ENCODE peak calls at places on chromosomes 4 and X, in five cellular contexts. B, D, M, P and H are unnamed samples.
A peak's percentile ranks its signal among the peaks of the same experiment; 100 is the strongest.

GRCh38 chr4:62327612-62328297 is 1127.6 kb downstream of the ADGRL3 start:
- DNase-seq in D (no peak), P (no peak), B (no peak), M (no peak), H (no peak)

GRCh38 chr4:76108467-76109181 is 34.1 kb downstream of the ART3 start:
- DNase-seq in P (peak; percentile 46), D (no peak), M (no peak), B (no peak), H (peak; percentile 14)

GRCh38 chr4:185242749-185243533 is 33.5 kb downstream of the SNX25 start:
- DNase-seq in D (no peak), M (no peak), B (no peak), P (no peak), H (no peak)

GRCh38 chr4:140756292-140757219 is at the start of gene TBC1D9:
- DNase-seq in D (peak; percentile 90), B (no peak), M (peak; percentile 79), P (peak; percentile 97), H (peak; percentile 90)

GRCh38 chrX:73214366-73215094 is at the start of gene NAP1L2:
- DNase-seq in M (no peak), P (peak; percentile 61), B (peak; percentile 48), D (no peak), H (peak; percentile 26)

GRCh38 chr4:6555519-6555918 is 19.5 kb upstream of the MAN2B2 start:
- DNase-seq in D (no peak), P (no peak), M (no peak), B (no peak), H (no peak)

GRCh38 chrX:133923113-133923512 is 62.3 kb downstream of the GPC3 start:
- DNase-seq in B (peak; percentile 37), P (no peak), D (no peak), M (no peak), H (no peak)

GRCh38 chr4:77349796-77350195 is 192.8 kb downstream of the CCNG2 start:
- DNase-seq in D (no peak), B (no peak), M (no peak), P (no peak), H (no peak)

GRCh38 chr4:40626183-40626990 is 3.3 kb downstream of the RBM47 start:
- DNase-seq in M (no peak), D (no peak), P (peak; percentile 47), B (no peak), H (no peak)

GRCh38 chrX:68432648-68433047 is 647 bp downstream of the OPHN1 start:
- DNase-seq in P (no peak), M (no peak), D (no peak), B (no peak), H (no peak)

GRCh38 chrX:11787564-11787963 is 29.5 kb downstream of the MSL3 start:
- DNase-seq in P (peak; percentile 89), M (no peak), D (peak; percentile 50), B (peak; percentile 64), H (peak; percentile 63)

GRCh38 chr4:185238261-185238681 is 28.9 kb downstream of the SNX25 start:
- DNase-seq in P (no peak), D (no peak), B (no peak), M (no peak), H (no peak)

GRCh38 chr4:110792036-110792435 is 169.2 kb upstream of the PITX2 start:
- DNase-seq in B (no peak), M (no peak), P (no peak), D (no peak), H (no peak)

GRCh38 chr4:80036949-80037348 is 36.1 kb downstream of the ANTXR2 start:
- DNase-seq in M (no peak), P (no peak), D (no peak), B (peak; percentile 14), H (no peak)

GRCh38 chr4:8060632-8061031 is 98.0 kb downstream of the ABLIM2 start:
- DNase-seq in M (no peak), P (no peak), D (no peak), B (no peak), H (no peak)

GRCh38 chrX:66015152-66015827 is 24.6 kb downstream of the VSIG4 start:
- DNase-seq in M (no peak), B (no peak), P (no peak), D (no peak), H (no peak)

GRCh38 chrX:48493890-48494364 is 14.9 kb upstream of the PORCN start:
- DNase-seq in B (no peak), D (no peak), P (peak; percentile 77), M (peak; percentile 35), H (peak; percentile 56)

GRCh38 chr4:154465085-154465484 is 26.5 kb downstream of the DCHS2 start:
- DNase-seq in D (no peak), B (no peak), M (no peak), P (no peak), H (no peak)

GRCh38 chr4:155428128-155428527 is 51.4 kb upstream of the MAP9 start:
- DNase-seq in P (no peak), B (no peak), M (no peak), D (no peak), H (no peak)

GRCh38 chrX:20388594-20388993 is 121.9 kb upstream of the RPS6KA3 start:
- DNase-seq in D (no peak), M (no peak), P (no peak), B (no peak), H (no peak)

GRCh38 chrX:110435191-110435590 is 76.5 kb downstream of the RTL9 start:
- DNase-seq in M (no peak), B (no peak), D (no peak), P (no peak), H (no peak)

GRCh38 chr4:40662962-40663604 is 33.4 kb upstream of the RBM47 start:
- DNase-seq in D (peak; percentile 49), B (no peak), P (no peak), M (peak; percentile 97), H (no peak)

GRCh38 chr4:337932-338758 is 531 bp downstream of the ZNF141 start:
- DNase-seq in D (peak; percentile 49), P (no peak), M (no peak), B (no peak), H (no peak)

GRCh38 chr4:145703850-145704528 is 24.0 kb downstream of the C4orf51 start:
- DNase-seq in D (no peak), M (no peak), P (peak; percentile 76), B (no peak), H (no peak)

GRCh38 chr4:38466401-38466800 is 197.6 kb upstream of the KLF3 start:
- DNase-seq in M (no peak), D (no peak), P (no peak), B (no peak), H (no peak)

GRCh38 chr4:152090543-152090942 is 329.7 kb upstream of the GATB start:
- DNase-seq in M (no peak), P (no peak), B (no peak), D (no peak), H (no peak)